ENCODE peak calls at places on chromosomes 6 and 20, in four cellular contexts. One of them, this sample, is unnamed.

GRCh38 chr6:82022614-82023102 is 224.9 kb downstream of the IBTK start:
- DNase-seq in upper lobe of right lung: no peak
- DNase-seq in endothelial cell: no peak
- DNase-seq in dorsolateral prefrontal cortex: no peak
- DNase-seq in this sample: no peak

GRCh38 chr6:27611451-27611850 is 138.5 kb upstream of the ZNF184 start:
- DNase-seq in upper lobe of right lung: no peak
- DNase-seq in endothelial cell: no peak
- DNase-seq in dorsolateral prefrontal cortex: no peak
- DNase-seq in this sample: no peak

GRCh38 chr20:7937328-7937727 is 2.9 kb downstream of the HAO1 start:
- DNase-seq in upper lobe of right lung: no peak
- DNase-seq in endothelial cell: no peak
- DNase-seq in dorsolateral prefrontal cortex: no peak
- DNase-seq in this sample: no peak

GRCh38 chr20:55579802-55580201 is 425.5 kb downstream of the CBLN4 start:
- DNase-seq in upper lobe of right lung: no peak
- DNase-seq in endothelial cell: no peak
- DNase-seq in dorsolateral prefrontal cortex: no peak
- DNase-seq in this sample: no peak

GRCh38 chr20:62928246-62928939 is 2.1 kb upstream of the DIDO1 start:
- DNase-seq in upper lobe of right lung: no peak
- DNase-seq in endothelial cell: peak; percentile 65
- DNase-seq in dorsolateral prefrontal cortex: no peak
- DNase-seq in this sample: peak; percentile 77

GRCh38 chr6:32637883-32638282 is 677 bp downstream of the HLA-DQA1 start:
- DNase-seq in upper lobe of right lung: no peak
- DNase-seq in endothelial cell: no peak
- DNase-seq in dorsolateral prefrontal cortex: no peak
- DNase-seq in this sample: no peak

GRCh38 chr6:43966806-43967575 is 160.3 kb downstream of the MRPL14 start:
- DNase-seq in upper lobe of right lung: no peak
- DNase-seq in endothelial cell: no peak
- DNase-seq in dorsolateral prefrontal cortex: no peak
- DNase-seq in this sample: no peak

GRCh38 chr20:32018269-32019155 is 8.3 kb downstream of the CCM2L start:
- DNase-seq in upper lobe of right lung: peak; percentile 86
- DNase-seq in endothelial cell: peak; percentile 78
- DNase-seq in dorsolateral prefrontal cortex: no peak
- DNase-seq in this sample: peak; percentile 86

GRCh38 chr6:16564430-16564829 is 196.8 kb downstream of the ATXN1 start:
- DNase-seq in upper lobe of right lung: no peak
- DNase-seq in endothelial cell: no peak
- DNase-seq in dorsolateral prefrontal cortex: no peak
- DNase-seq in this sample: no peak

GRCh38 chr20:35122787-35123405 is 24.2 kb downstream of the EDEM2 start:
- DNase-seq in upper lobe of right lung: no peak
- DNase-seq in endothelial cell: no peak
- DNase-seq in dorsolateral prefrontal cortex: no peak
- DNase-seq in this sample: no peak

GRCh38 chr6:35804996-35805736 is at the start of gene LHFPL5:
- DNase-seq in upper lobe of right lung: no peak
- DNase-seq in endothelial cell: peak; percentile 85
- DNase-seq in dorsolateral prefrontal cortex: peak; percentile 40
- DNase-seq in this sample: peak; percentile 81

GRCh38 chr6:72328775-72329174 is 293.1 kb upstream of the KCNQ5 start:
- DNase-seq in upper lobe of right lung: no peak
- DNase-seq in endothelial cell: no peak
- DNase-seq in dorsolateral prefrontal cortex: no peak
- DNase-seq in this sample: no peak

GRCh38 chr6:169800116-169800667 is 48.8 kb downstream of the ERMARD start:
- DNase-seq in upper lobe of right lung: peak; percentile 68
- DNase-seq in endothelial cell: no peak
- DNase-seq in dorsolateral prefrontal cortex: no peak
- DNase-seq in this sample: peak; percentile 32

GRCh38 chr6:34656378-34657036 is 40.1 kb downstream of the ILRUN start:
- DNase-seq in upper lobe of right lung: no peak
- DNase-seq in endothelial cell: no peak
- DNase-seq in dorsolateral prefrontal cortex: no peak
- DNase-seq in this sample: no peak

GRCh38 chr6:118768904-118769325 is 117.5 kb upstream of the CEP85L start:
- DNase-seq in upper lobe of right lung: no peak
- DNase-seq in endothelial cell: no peak
- DNase-seq in dorsolateral prefrontal cortex: no peak
- DNase-seq in this sample: no peak

GRCh38 chr20:33909331-33909921 is 84.3 kb upstream of the RALY start:
- DNase-seq in upper lobe of right lung: no peak
- DNase-seq in endothelial cell: no peak
- DNase-seq in dorsolateral prefrontal cortex: no peak
- DNase-seq in this sample: no peak

GRCh38 chr6:73045609-73046008 is 179.7 kb downstream of the KHDC1L start:
- DNase-seq in upper lobe of right lung: no peak
- DNase-seq in endothelial cell: no peak
- DNase-seq in dorsolateral prefrontal cortex: no peak
- DNase-seq in this sample: no peak

GRCh38 chr6:35096129-35096852 is 44.8 kb downstream of the TCP11 start:
- DNase-seq in upper lobe of right lung: no peak
- DNase-seq in endothelial cell: no peak
- DNase-seq in dorsolateral prefrontal cortex: no peak
- DNase-seq in this sample: no peak

GRCh38 chr6:124008689-124009371 is 205.2 kb downstream of the NKAIN2 start:
- DNase-seq in upper lobe of right lung: no peak
- DNase-seq in endothelial cell: no peak
- DNase-seq in dorsolateral prefrontal cortex: no peak
- DNase-seq in this sample: no peak

GRCh38 chr6:107655245-107655644 is 165.3 kb downstream of the SOBP start:
- DNase-seq in upper lobe of right lung: no peak
- DNase-seq in endothelial cell: peak; percentile 46
- DNase-seq in dorsolateral prefrontal cortex: no peak
- DNase-seq in this sample: no peak
- TF ChIP-seq CTCF in upper lobe of right lung: peak; percentile 37
- TF ChIP-seq CTCF in endothelial cell: peak; percentile 42
- TF ChIP-seq CTCF in dorsolateral prefrontal cortex: peak; percentile 31
- TF ChIP-seq CTCF in this sample: no peak

GRCh38 chr20:24785141-24785924 is 163.7 kb upstream of the CST7 start:
- DNase-seq in upper lobe of right lung: no peak
- DNase-seq in endothelial cell: no peak
- DNase-seq in dorsolateral prefrontal cortex: no peak
- DNase-seq in this sample: peak; percentile 54

GRCh38 chr20:24782801-24783630 is 166.1 kb upstream of the CST7 start:
- DNase-seq in upper lobe of right lung: peak; percentile 52
- DNase-seq in endothelial cell: peak; percentile 49
- DNase-seq in dorsolateral prefrontal cortex: peak; percentile 16
- DNase-seq in this sample: peak; percentile 56

GRCh38 chr20:24786096-24786495 is 163.0 kb upstream of the CST7 start:
- DNase-seq in upper lobe of right lung: no peak
- DNase-seq in endothelial cell: no peak
- DNase-seq in dorsolateral prefrontal cortex: no peak
- DNase-seq in this sample: peak; percentile 71

GRCh38 chr20:24783631-24784492 is 165.2 kb upstream of the CST7 start:
- DNase-seq in upper lobe of right lung: peak; percentile 35
- DNase-seq in endothelial cell: peak; percentile 30
- DNase-seq in dorsolateral prefrontal cortex: peak; percentile 14
- DNase-seq in this sample: peak; percentile 62

DNA sequence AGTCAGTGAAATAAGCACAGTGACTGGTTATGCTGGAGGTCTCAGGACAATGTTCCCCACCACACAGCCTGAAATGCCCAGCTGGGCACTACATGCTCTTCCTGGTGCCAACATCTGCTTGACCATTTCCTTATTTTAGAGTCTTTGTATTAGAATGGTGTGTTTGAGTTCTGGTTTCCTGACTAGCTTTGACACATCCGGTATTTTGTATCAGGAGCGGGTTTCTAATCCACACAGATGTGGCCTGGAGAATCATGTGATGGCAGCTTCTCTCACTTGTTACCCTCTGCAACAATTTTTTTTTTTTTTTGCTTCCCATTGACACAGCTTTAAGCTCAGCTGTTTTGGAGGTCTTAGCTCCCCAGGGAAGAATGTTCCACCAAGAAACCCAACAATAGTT is 164.5 kb upstream of the CST7 start:
- DNase-seq in upper lobe of right lung: peak; percentile 11
- DNase-seq in endothelial cell: no peak
- DNase-seq in dorsolateral prefrontal cortex: no peak
- DNase-seq in this sample: peak; percentile 28
- TF ChIP-seq CTCF in upper lobe of right lung: no peak
- TF ChIP-seq CTCF in endothelial cell: no peak
- TF ChIP-seq CTCF in dorsolateral prefrontal cortex: no peak
- TF ChIP-seq CTCF in this sample: no peak

GRCh38 chr20:23143986-23144695 is 58.0 kb upstream of the CD93 start:
- DNase-seq in upper lobe of right lung: no peak
- DNase-seq in endothelial cell: no peak
- DNase-seq in dorsolateral prefrontal cortex: no peak
- DNase-seq in this sample: no peak

GRCh38 chr20:23141450-23142161 is 55.5 kb upstream of the CD93 start:
- DNase-seq in upper lobe of right lung: no peak
- DNase-seq in endothelial cell: no peak
- DNase-seq in dorsolateral prefrontal cortex: no peak
- DNase-seq in this sample: no peak

GRCh38 chr20:23144856-23145255 is 58.7 kb upstream of the CD93 start:
- DNase-seq in upper lobe of right lung: no peak
- DNase-seq in endothelial cell: no peak
- DNase-seq in dorsolateral prefrontal cortex: no peak
- DNase-seq in this sample: no peak

GRCh38 chr20:23142162-23143050 is 56.3 kb upstream of the CD93 start:
- DNase-seq in upper lobe of right lung: peak; percentile 67
- DNase-seq in endothelial cell: no peak
- DNase-seq in dorsolateral prefrontal cortex: no peak
- DNase-seq in this sample: no peak

GRCh38 chr20:23143098-23143497 is 57.0 kb upstream of the CD93 start:
- DNase-seq in upper lobe of right lung: no peak
- DNase-seq in endothelial cell: no peak
- DNase-seq in dorsolateral prefrontal cortex: no peak
- DNase-seq in this sample: no peak
- TF ChIP-seq CTCF in upper lobe of right lung: no peak
- TF ChIP-seq CTCF in endothelial cell: no peak
- TF ChIP-seq CTCF in dorsolateral prefrontal cortex: no peak
- TF ChIP-seq CTCF in this sample: no peak

GRCh38 chr20:58869662-58870227 is 17.2 kb downstream of the GNAS start:
- DNase-seq in upper lobe of right lung: no peak
- DNase-seq in endothelial cell: no peak
- DNase-seq in dorsolateral prefrontal cortex: no peak
- DNase-seq in this sample: no peak
- TF ChIP-seq CTCF in upper lobe of right lung: no peak
- TF ChIP-seq CTCF in endothelial cell: no peak
- TF ChIP-seq CTCF in dorsolateral prefrontal cortex: no peak
- TF ChIP-seq CTCF in this sample: no peak

DNA sequence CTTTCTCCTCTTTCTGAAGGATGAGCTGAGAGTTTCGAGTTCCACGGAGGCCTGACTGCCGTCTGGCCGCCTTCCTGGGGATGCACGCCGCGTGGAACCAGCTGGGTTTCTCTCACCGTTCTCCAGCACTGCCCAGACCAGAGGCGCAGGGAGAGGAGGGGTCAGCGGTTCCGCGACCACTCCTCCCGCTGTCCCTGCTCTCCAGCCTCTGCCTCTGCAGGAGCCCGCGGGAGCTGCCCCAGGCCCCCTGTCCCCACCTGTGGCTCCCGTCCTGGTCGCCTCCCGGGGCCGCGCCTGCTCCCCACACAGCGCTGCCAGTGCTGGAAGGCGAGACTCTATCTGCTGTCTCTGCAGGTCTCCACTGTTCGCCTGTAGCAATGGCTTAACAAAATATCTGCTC is 106.8 kb upstream of the AFDN start:
- DNase-seq in upper lobe of right lung: no peak
- DNase-seq in endothelial cell: no peak
- DNase-seq in dorsolateral prefrontal cortex: no peak
- DNase-seq in this sample: peak; percentile 62
- TF ChIP-seq CTCF in upper lobe of right lung: no peak
- TF ChIP-seq CTCF in endothelial cell: no peak
- TF ChIP-seq CTCF in dorsolateral prefrontal cortex: no peak
- TF ChIP-seq CTCF in this sample: no peak

GRCh38 chr6:7770111-7770510 is 44.2 kb downstream of the BMP6 start:
- DNase-seq in upper lobe of right lung: no peak
- DNase-seq in endothelial cell: no peak
- DNase-seq in dorsolateral prefrontal cortex: no peak
- DNase-seq in this sample: no peak

GRCh38 chr6:7773322-7773721 is 47.4 kb downstream of the BMP6 start:
- DNase-seq in upper lobe of right lung: no peak
- DNase-seq in endothelial cell: no peak
- DNase-seq in dorsolateral prefrontal cortex: no peak
- DNase-seq in this sample: no peak

GRCh38 chr6:7770601-7771000 is 44.7 kb downstream of the BMP6 start:
- DNase-seq in upper lobe of right lung: no peak
- DNase-seq in endothelial cell: no peak
- DNase-seq in dorsolateral prefrontal cortex: no peak
- DNase-seq in this sample: no peak

GRCh38 chr6:7765575-7766325 is 39.9 kb downstream of the BMP6 start:
- DNase-seq in upper lobe of right lung: no peak
- DNase-seq in endothelial cell: no peak
- DNase-seq in dorsolateral prefrontal cortex: no peak
- DNase-seq in this sample: no peak

GRCh38 chr6:7769702-7770101 is 43.8 kb downstream of the BMP6 start:
- DNase-seq in upper lobe of right lung: no peak
- DNase-seq in endothelial cell: no peak
- DNase-seq in dorsolateral prefrontal cortex: no peak
- DNase-seq in this sample: no peak
- TF ChIP-seq CTCF in upper lobe of right lung: no peak
- TF ChIP-seq CTCF in endothelial cell: no peak
- TF ChIP-seq CTCF in dorsolateral prefrontal cortex: no peak
- TF ChIP-seq CTCF in this sample: no peak

DNA sequence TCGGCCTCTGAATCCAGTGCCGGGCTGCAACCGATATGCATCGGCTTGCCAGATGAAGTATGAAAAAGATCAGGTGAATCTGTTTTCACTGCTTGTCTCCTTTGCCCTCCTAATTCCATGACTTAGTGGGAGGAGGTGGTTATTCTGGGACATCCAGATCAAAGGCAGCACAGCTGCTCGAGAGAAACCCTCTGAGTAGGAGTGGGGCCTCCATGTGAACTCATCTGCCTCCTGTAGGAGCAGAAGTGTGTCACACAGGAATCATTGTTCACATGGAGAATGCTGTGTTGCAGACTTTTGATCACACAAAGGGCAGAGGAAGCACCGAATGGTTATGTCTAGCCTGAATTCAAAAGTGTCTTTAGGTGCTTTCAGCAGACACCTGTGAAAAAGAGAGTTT is 73.1 kb upstream of the SLC22A1 start:
- DNase-seq in upper lobe of right lung: no peak
- DNase-seq in endothelial cell: no peak
- DNase-seq in dorsolateral prefrontal cortex: no peak
- DNase-seq in this sample: no peak
- TF ChIP-seq CTCF in upper lobe of right lung: no peak
- TF ChIP-seq CTCF in endothelial cell: no peak
- TF ChIP-seq CTCF in dorsolateral prefrontal cortex: no peak
- TF ChIP-seq CTCF in this sample: no peak

GRCh38 chr6:12878741-12879140 is 162.2 kb downstream of the PHACTR1 start:
- DNase-seq in upper lobe of right lung: no peak
- DNase-seq in endothelial cell: no peak
- DNase-seq in dorsolateral prefrontal cortex: no peak
- DNase-seq in this sample: no peak

GRCh38 chr6:12873706-12874105 is 157.1 kb downstream of the PHACTR1 start:
- DNase-seq in upper lobe of right lung: no peak
- DNase-seq in endothelial cell: no peak
- DNase-seq in dorsolateral prefrontal cortex: no peak
- DNase-seq in this sample: no peak

GRCh38 chr6:12870033-12870432 is 153.5 kb downstream of the PHACTR1 start:
- DNase-seq in upper lobe of right lung: no peak
- DNase-seq in endothelial cell: no peak
- DNase-seq in dorsolateral prefrontal cortex: no peak
- DNase-seq in this sample: no peak

GRCh38 chr6:12875061-12875460 is 158.5 kb downstream of the PHACTR1 start:
- DNase-seq in upper lobe of right lung: no peak
- DNase-seq in endothelial cell: no peak
- DNase-seq in dorsolateral prefrontal cortex: no peak
- DNase-seq in this sample: no peak
- TF ChIP-seq CTCF in upper lobe of right lung: no peak
- TF ChIP-seq CTCF in endothelial cell: no peak
- TF ChIP-seq CTCF in dorsolateral prefrontal cortex: no peak
- TF ChIP-seq CTCF in this sample: no peak

This sample was measured in spleen.